ENCODE peak calls at places on chromosomes 13 and 19, in nine cellular contexts. D is upper lobe of left lung; Y is neuronal stem cell; P is CD8-positive, alpha-beta T cell; H is heart right ventricle; U is breast epithelium; O is left lung; W is mesendoderm; L is CD4-positive, CD25-positive, alpha-beta regulatory T cell. Q is an unnamed sample. For H3K4me1, the result is how much of the 10 kb centered on the place peaks cover.

GRCh38 chr13:112740502-112741131 is 50.8 kb downstream of the ATP11A start:
- DNase-seq in D (no peak), Y (no peak), P (no peak), H (peak), U (peak), O (peak), W (no peak), L (no peak), Q (peak)

GRCh38 chr13:41658057-41658642 is 200.8 kb downstream of the RGCC start:
- DNase-seq in D (no peak), Y (no peak), P (no peak), H (no peak), U (no peak), O (no peak), W (no peak), L (no peak), Q (no peak)

GRCh38 chr19:55027472-55028337 is 10.4 kb downstream of the GP6 start:
- DNase-seq in D (peak), Y (no peak), P (no peak), H (no peak), U (no peak), O (no peak), W (no peak), L (no peak), Q (no peak)

GRCh38 chr19:49564616-49565045 is 15.7 kb downstream of the NOSIP start:
- DNase-seq in D (no peak), Y (no peak), P (no peak), H (no peak), U (no peak), O (no peak), W (no peak), L (peak), Q (peak)

GRCh38 chr13:77907653-77908341 is 10.8 kb downstream of the EDNRB start:
- DNase-seq in D (no peak), Y (no peak), P (no peak), H (peak), U (no peak), O (no peak), W (no peak), L (no peak), Q (no peak)

GRCh38 chr19:839146-839872 is 1.5 kb upstream of the PRTN3 start:
- DNase-seq in D (no peak), Y (no peak), P (no peak), H (no peak), U (no peak), O (no peak), W (no peak), L (no peak), Q (no peak)

GRCh38 chr13:79229761-79230160 is 176.3 kb downstream of the RBM26 start:
- DNase-seq in D (no peak), Y (no peak), P (no peak), H (no peak), U (no peak), O (no peak), W (no peak), L (no peak), Q (no peak)

GRCh38 chr19:29260477-29261317 is 47.7 kb upstream of the UQCRFS1 start:
- DNase-seq in D (no peak), Y (peak), P (no peak), H (no peak), U (no peak), O (no peak), W (peak), L (peak), Q (no peak)

GRCh38 chr13:105908581-105908980 is 626.9 kb downstream of the EFNB2 start:
- DNase-seq in D (no peak), Y (no peak), P (no peak), H (no peak), U (no peak), O (no peak), W (no peak), L (peak), Q (no peak)
- H3K4me3 ChIP-seq in D (no peak), Y (no peak), P (no peak), H (no peak), U (no peak), O (no peak), W (no peak), L (no peak), Q (no peak)

DNA sequence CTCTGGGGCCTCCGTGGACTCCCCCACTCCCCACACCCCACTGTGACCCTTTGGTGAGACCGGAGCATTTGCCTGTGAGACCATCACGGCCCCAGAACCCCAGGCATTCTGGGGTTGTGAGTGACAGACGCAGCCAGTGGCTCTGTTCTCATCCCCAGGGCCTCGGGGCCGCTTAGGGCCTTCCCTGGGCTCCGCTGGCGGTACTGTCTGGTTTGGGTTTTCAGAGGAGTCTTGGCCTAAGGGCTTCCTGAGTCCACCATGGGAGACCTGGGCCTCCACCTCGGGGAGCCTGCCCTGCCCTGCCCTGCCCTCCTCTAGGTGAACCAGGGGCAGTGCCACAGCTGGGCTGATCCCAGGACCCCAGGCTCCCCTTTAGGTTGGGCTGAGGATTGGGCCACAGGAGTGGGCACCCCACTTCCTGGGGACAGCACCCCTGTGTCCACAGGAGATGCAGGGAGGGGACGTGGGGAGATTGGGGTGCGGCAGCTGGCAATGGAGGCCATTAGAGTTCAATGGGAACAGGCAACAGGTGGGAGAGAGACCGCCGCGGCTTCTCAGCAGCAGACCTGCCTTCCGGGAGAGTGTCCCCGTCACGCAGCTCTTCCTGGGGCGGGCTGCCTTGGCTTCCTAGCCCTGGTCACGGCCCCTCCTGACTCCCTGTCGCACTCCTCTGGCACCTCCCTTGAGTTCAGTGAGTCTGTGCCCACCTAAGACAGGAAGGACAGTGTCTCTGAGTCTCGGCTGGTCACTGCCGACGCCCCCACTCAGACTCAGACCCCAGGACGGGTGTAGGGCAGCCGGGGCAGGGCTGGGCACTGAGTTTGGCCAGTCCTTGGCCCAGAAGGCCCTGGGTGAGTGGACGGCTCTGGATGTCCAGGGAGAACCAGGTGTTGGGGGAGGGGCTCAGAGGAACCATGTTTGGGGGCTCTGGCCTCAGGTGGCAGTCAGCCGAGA is 164.1 kb downstream of the KDM4B start:
- DNase-seq in D (peak), Y (no peak), P (no peak), H (no peak), U (no peak), O (no peak), W (no peak), L (no peak), Q (no peak)
- H3K4me1 ChIP-seq in D (under half), Y (under half), P (under half), H (under half), U (under half), O (under half), W (under half), L (under half), Q (under half)

GRCh38 chr19:56839665-56840451 is 668 bp downstream of the PEG3 start:
- DNase-seq in D (peak), Y (peak), P (no peak), H (peak), U (peak), O (peak), W (peak), L (no peak), Q (peak)
- H3K4me3 ChIP-seq in D (peak), Y (peak), P (no peak), H (peak), U (peak), O (peak), W (no peak), L (no peak), Q (no peak)

DNA sequence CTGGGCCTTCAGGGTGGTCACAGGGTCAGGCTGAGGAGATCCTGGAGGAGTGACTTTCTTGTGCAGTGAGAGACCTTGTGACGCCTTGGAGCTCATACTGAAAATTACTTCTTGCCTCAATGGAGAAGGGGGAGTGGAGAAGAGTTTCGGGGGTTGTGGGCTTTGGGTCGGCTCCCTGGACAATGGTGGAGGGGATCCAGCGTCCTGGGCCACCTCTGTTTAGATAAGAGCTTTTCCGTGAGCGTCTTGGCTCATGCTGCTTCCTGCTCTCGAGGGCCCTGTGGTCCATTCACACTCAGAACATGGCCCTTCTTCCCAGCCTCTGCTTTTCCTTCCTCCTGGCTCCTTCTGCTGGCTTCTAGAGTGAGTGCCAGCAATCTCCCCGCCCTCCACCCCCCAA is 81.9 kb downstream of the FLT1 start:
- DNase-seq in D (no peak), Y (no peak), P (no peak), H (peak), U (no peak), O (no peak), W (no peak), L (no peak), Q (no peak)
- H3K4me1 ChIP-seq in D (under half), Y (under half), P (under half), H (under half), U (under half), O (under half), W (under half), L (under half), Q (under half)

DNA sequence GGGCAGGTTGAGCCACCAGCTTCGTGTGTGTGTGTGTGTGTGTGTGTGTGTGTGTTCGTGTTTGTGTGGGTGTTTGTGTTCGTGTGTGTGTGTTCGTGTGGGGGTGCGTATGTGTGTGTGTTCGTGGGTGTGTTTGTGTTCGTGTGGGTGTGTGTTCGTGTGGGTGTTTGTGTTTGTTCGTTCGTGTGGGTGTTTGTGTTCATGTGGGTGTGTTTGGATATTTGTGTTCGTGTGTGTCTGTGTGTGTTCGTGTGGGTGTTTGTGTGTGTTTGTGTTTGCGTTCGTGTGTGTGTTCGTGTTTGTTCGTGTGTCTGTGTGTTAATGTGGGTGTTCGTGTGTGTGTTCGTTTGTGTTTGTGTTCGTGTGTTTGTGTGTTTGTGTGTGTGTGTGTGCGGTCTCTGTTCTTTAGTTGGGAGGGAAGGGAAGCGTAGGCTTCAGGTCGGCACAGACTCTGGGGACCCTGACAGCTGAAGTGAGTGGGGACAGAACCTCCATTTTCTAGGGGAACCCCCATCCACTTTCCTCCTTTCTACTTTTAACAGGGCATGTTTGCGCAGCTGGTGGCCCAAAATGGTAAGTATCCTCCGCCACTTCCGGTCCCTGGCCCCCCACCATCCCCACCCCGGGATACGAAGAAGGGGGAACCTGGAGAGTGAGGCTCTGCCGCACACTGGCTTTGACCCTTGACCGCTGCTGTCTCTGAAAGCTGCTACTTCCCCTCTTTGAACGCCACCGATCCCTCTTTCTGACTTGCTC is 1.6 kb downstream of the TNFSF9 start:
- DNase-seq in D (no peak), Y (no peak), P (no peak), H (no peak), U (no peak), O (no peak), W (no peak), L (peak), Q (peak)
- H3K4me3 ChIP-seq in D (peak), Y (peak), P (peak), H (no peak), U (no peak), O (no peak), W (no peak), L (peak), Q (no peak)

GRCh38 chr19:17528610-17529009 is 17.2 kb downstream of the PGLS start:
- DNase-seq in D (no peak), Y (no peak), P (no peak), H (no peak), U (no peak), O (no peak), W (no peak), L (no peak), Q (no peak)

GRCh38 chr19:17524651-17525050 is 13.2 kb downstream of the PGLS start:
- DNase-seq in D (no peak), Y (no peak), P (no peak), H (no peak), U (no peak), O (no peak), W (no peak), L (no peak), Q (no peak)

GRCh38 chr19:17525141-17525540 is 13.7 kb downstream of the PGLS start:
- DNase-seq in D (no peak), Y (no peak), P (no peak), H (no peak), U (no peak), O (no peak), W (no peak), L (no peak), Q (no peak)

GRCh38 chr19:17527326-17527725 is 15.9 kb downstream of the PGLS start:
- DNase-seq in D (no peak), Y (no peak), P (no peak), H (no peak), U (no peak), O (no peak), W (no peak), L (no peak), Q (no peak)

GRCh38 chr19:17526922-17527321 is 15.5 kb downstream of the PGLS start:
- DNase-seq in D (peak), Y (no peak), P (no peak), H (no peak), U (no peak), O (no peak), W (no peak), L (no peak), Q (no peak)
- H3K4me1 ChIP-seq in D (under half), Y (under half), P (under half), H (under half), U (under half), O (under half), W (under half), L (under half), Q (under half)